ENCODE peak calls at places on chromosomes 6 and 20, in ten cellular contexts. Q is CD8-positive, alpha-beta T cell; X is stomach; K is OCI-LY7; I is fibroblast of lung; F is mucosa of descending colon; R is AG10803; M is body of pancreas; W is GM12865; A is GM12864. Y is an unnamed sample.

GRCh38 chr6:147055821-147056392 is 148.3 kb upstream of the STXBP5 start:
- DNase-seq in Q (no peak), X (no peak), K (no peak), I (no peak), F (no peak), R (no peak), M (no peak), W (no peak), A (no peak), Y (no peak)

GRCh38 chr6:5004373-5005037 is 668 bp upstream of the RPP40 start:
- DNase-seq in Q (no peak), X (no peak), K (no peak), I (no peak), F (no peak), R (no peak), M (no peak), W (no peak), A (no peak), Y (no peak)

GRCh38 chr6:31120151-31120915 is at the start of gene CDSN:
- DNase-seq in Q (no peak), X (no peak), K (no peak), I (no peak), F (no peak), R (no peak), M (no peak), W (no peak), A (no peak), Y (no peak)

GRCh38 chr20:16394784-16395183 is 178.5 kb downstream of the KIF16B start:
- DNase-seq in Q (no peak), X (no peak), K (no peak), I (no peak), F (no peak), R (no peak), M (no peak), W (no peak), A (no peak), Y (no peak)

GRCh38 chr6:15108383-15108715 is 137.5 kb upstream of the JARID2 start:
- DNase-seq in Q (no peak), X (no peak), K (no peak), I (no peak), F (no peak), R (no peak), M (no peak), W (no peak), A (no peak), Y (no peak)

GRCh38 chr6:61682562-61682961 is 603.5 kb downstream of the KHDRBS2 start:
- DNase-seq in Q (no peak), X (no peak), K (no peak), I (no peak), F (no peak), R (no peak), M (no peak), W (no peak), A (no peak), Y (no peak)

GRCh38 chr6:80673367-80673766 is 566.9 kb downstream of the BCKDHB start:
- DNase-seq in Q (no peak), X (no peak), K (no peak), I (no peak), F (no peak), R (no peak), M (no peak), W (no peak), A (no peak), Y (no peak)

GRCh38 chr20:23050847-23051627 is 1.6 kb upstream of the THBD start:
- DNase-seq in Q (no peak), X (peak; percentile 78), K (no peak), I (peak; percentile 64), F (peak; percentile 71), R (peak; percentile 72), M (peak; percentile 40), W (peak; percentile 44), A (no peak), Y (peak; percentile 14)

GRCh38 chr6:157690441-157691210 is 132.4 kb upstream of the SNX9 start:
- DNase-seq in Q (no peak), X (no peak), K (no peak), I (no peak), F (no peak), R (no peak), M (no peak), W (no peak), A (no peak), Y (no peak)

GRCh38 chr6:103273048-103273447 is 1586.7 kb downstream of the HACE1 start:
- DNase-seq in Q (no peak), X (no peak), K (peak; percentile 17), I (no peak), F (no peak), R (no peak), M (no peak), W (no peak), A (no peak), Y (peak; percentile 11)

GRCh38 chr6:152004036-152004566 is 196.6 kb downstream of the ESR1 start:
- DNase-seq in Q (no peak), X (no peak), K (no peak), I (peak; percentile 67), F (no peak), R (peak; percentile 48), M (no peak), W (no peak), A (no peak), Y (no peak)

GRCh38 chr6:80454197-80454596 is 347.7 kb downstream of the BCKDHB start:
- DNase-seq in Q (no peak), X (no peak), K (no peak), I (peak; percentile 100), F (no peak), R (peak; percentile 98), M (no peak), W (peak; percentile 35), A (no peak), Y (no peak)

GRCh38 chr20:40966516-40967185 is 62.0 kb upstream of the TOP1 start:
- DNase-seq in Q (no peak), X (peak; percentile 14), K (no peak), I (no peak), F (no peak), R (no peak), M (no peak), W (no peak), A (no peak), Y (no peak)

GRCh38 chr6:72669324-72669723 is 47.5 kb downstream of the KCNQ5 start:
- DNase-seq in Q (no peak), X (no peak), K (no peak), I (no peak), F (no peak), R (no peak), M (no peak), W (no peak), A (no peak), Y (no peak)

GRCh38 chr20:23267909-23268308 is 82.7 kb upstream of the NXT1 start:
- DNase-seq in Q (no peak), X (no peak), K (no peak), I (no peak), F (no peak), R (no peak), M (no peak), W (no peak), A (no peak), Y (no peak)

GRCh38 chr6:32081168-32081624 is 27.9 kb downstream of the TNXB start:
- DNase-seq in Q (no peak), X (no peak), K (no peak), I (peak; percentile 89), F (peak; percentile 79), R (peak; percentile 94), M (peak; percentile 33), W (no peak), A (no peak), Y (no peak)

DNA sequence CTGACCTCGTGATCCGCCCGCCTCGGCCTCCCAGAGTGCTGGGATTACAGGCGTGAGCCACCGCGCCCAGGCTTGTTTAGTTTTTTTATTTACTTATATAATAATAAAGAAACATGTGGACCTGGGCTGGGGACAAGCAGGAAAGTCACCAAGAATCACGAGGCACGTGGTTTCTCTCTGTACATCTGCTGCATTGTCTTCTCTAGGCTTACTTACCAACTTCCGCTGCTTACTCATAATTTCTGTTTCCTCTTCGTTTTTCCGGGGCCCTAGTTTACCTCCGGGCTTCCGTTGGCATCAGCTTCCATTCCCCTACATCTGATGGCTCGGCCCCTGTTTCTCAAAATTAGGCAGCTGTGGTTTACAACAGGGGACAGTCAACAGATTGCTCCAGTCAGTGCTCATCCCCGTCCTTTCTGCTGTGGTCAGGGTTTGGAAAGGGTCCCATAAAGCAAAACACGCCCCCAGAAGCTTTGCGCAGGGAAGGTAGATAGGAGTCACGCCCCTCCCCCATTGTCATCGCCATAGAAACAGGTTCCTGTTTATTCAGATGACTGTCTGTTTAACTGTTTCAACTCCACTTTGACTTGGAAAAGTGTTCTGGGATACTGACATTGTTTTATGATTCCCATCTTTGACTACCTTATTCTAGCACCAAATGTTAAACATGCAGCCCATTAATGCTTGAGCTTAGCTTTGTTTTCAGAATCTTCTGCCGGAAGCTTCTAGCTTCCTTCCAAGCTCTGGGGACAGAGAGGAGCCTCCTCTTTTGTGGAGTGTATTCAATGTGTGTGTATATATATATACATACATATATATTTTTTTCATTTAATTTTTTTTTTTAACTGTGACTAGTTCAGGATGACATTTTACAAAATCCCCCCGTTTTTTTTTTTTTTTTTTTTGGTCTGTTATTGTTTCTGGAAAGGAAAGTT is 32.0 kb upstream of the TXLNB start:
- DNase-seq in Q (peak; percentile 62), X (peak; percentile 60), K (peak; percentile 90), I (peak; percentile 79), F (peak; percentile 66), R (peak; percentile 59), M (peak; percentile 38), W (peak; percentile 61), A (peak; percentile 55), Y (no peak)
- H3K4me3 ChIP-seq in Q (peak overlapping the region; percentile 54), X (no peak overlapping the region), K (peak overlapping the region; percentile 61), I (peak overlapping the region; percentile 36), F (no peak overlapping the region), R (no peak overlapping the region), M (no peak overlapping the region), W (no peak overlapping the region), A (peak overlapping the region; percentile 15), Y (no peak overlapping the region)

DNA sequence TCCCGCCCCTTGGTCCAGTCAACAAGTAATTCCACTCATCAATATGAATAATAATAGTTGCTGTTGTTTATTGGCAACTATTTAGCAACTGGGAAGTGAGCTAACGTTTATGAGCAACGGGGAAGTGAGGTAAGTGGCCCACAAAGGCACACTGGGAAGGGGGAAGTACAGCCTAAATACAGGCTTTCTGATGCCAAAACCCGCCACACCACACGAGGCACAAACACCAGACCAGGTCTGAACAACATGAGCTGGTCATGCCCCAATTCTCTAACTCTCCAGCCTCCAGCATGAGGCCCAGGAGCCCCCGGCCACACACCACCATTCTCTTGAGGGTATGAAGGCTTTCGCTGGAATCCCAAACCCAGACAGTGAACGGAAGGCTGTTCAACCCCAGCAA is 50.8 kb downstream of the PREX1 start:
- DNase-seq in Q (no peak), X (no peak), K (no peak), I (no peak), F (no peak), R (no peak), M (no peak), W (no peak), A (no peak), Y (no peak)
- TF ChIP-seq CTCF in Q (no peak), X (no peak), K (no peak), I (no peak), F (no peak), R (no peak), M (no peak), W (no peak), A (no peak), Y (no peak)

GRCh38 chr6:52098649-52099184 is 11.3 kb upstream of the PKHD1 start:
- DNase-seq in Q (no peak), X (no peak), K (no peak), I (no peak), F (no peak), R (no peak), M (no peak), W (no peak), A (no peak), Y (no peak)
- H3K4me3 ChIP-seq in Q (no peak overlapping the region), X (no peak overlapping the region), K (no peak overlapping the region), I (no peak overlapping the region), F (no peak overlapping the region), R (no peak overlapping the region), M (no peak overlapping the region), W (no peak overlapping the region), A (no peak overlapping the region), Y (no peak overlapping the region)

GRCh38 chr6:34791164-34791841 is 580 bp upstream of the BLTP3A start:
- DNase-seq in Q (peak; percentile 34), X (peak; percentile 51), K (peak; percentile 78), I (peak; percentile 29), F (peak; percentile 73), R (peak; percentile 16), M (peak; percentile 57), W (peak; percentile 61), A (peak; percentile 18), Y (no peak)
- TF ChIP-seq CTCF in Q (no peak), X (no peak), K (peak; percentile 76), I (peak; percentile 22), F (no peak), R (no peak), M (no peak), W (no peak), A (peak; percentile 23), Y (peak; percentile 49)